ENCODE peak calls at places on chromosomes 5 and 9, in nine cellular contexts. Z, X, N, B, C, Q, R, M and V are unnamed samples.

GRCh38 chr9:129282308-129283211 is 104.5 kb upstream of the IER5L start:
- DNase-seq in N (no peak), Z (peak), B (no peak), R (no peak), Q (no peak), X (peak), C (no peak), M (no peak), V (no peak)

GRCh38 chr5:31378838-31379237 is 153.1 kb downstream of the DROSHA start:
- DNase-seq in Z (no peak), M (no peak), X (no peak), N (peak), C (peak), B (no peak), R (no peak), Q (no peak), V (no peak)

GRCh38 chr9:13388157-13388556 is 108.7 kb upstream of the MPDZ start:
- DNase-seq in X (no peak), C (peak), Q (no peak), Z (no peak), M (no peak), B (no peak), R (no peak), N (no peak), V (no peak)

GRCh38 chr5:73630760-73631159 is 4.8 kb downstream of the ARHGEF28 start:
- DNase-seq in Z (no peak), B (no peak), M (no peak), C (no peak), R (no peak), Q (no peak), X (no peak), N (no peak), V (no peak)

GRCh38 chr5:124790895-124791732 is 44.7 kb upstream of the ZNF608 start:
- DNase-seq in M (no peak), Z (no peak), R (peak), B (no peak), Q (peak), C (no peak), X (no peak), N (no peak), V (no peak)

GRCh38 chr5:72818866-72819534 is 2.5 kb downstream of the TNPO1 start:
- DNase-seq in R (peak), M (peak), Q (peak), X (peak), C (peak), B (peak), Z (peak), N (peak), V (no peak)

GRCh38 chr9:118109542-118109941 is 405.3 kb downstream of the TLR4 start:
- DNase-seq in Z (no peak), B (no peak), C (no peak), X (no peak), Q (no peak), M (no peak), R (no peak), N (no peak), V (no peak)

GRCh38 chr5:169173372-169173771 is 127.6 kb downstream of the SLIT3 start:
- DNase-seq in Q (no peak), M (no peak), B (no peak), C (no peak), X (no peak), R (no peak), N (no peak), Z (no peak), V (no peak)

GRCh38 chr5:102583663-102584062 is 84.9 kb upstream of the SLCO6A1 start:
- DNase-seq in C (peak), R (peak), B (no peak), Z (peak), Q (peak), X (no peak), N (no peak), M (no peak), V (no peak)

GRCh38 chr9:34990908-34991832 is 1.6 kb downstream of the DNAJB5 start:
- DNase-seq in N (no peak), X (no peak), R (no peak), M (no peak), C (no peak), Z (no peak), B (no peak), Q (no peak), V (no peak)

GRCh38 chr9:91951944-91952520 is 2.0 kb upstream of the ROR2 start:
- DNase-seq in Q (no peak), X (no peak), B (no peak), R (no peak), N (no peak), Z (no peak), M (no peak), C (peak), V (no peak)

GRCh38 chr5:138953370-138954256 is 78.5 kb upstream of the LRRTM2 start:
- DNase-seq in N (no peak), M (no peak), X (peak), Q (no peak), C (peak), Z (peak), R (no peak), B (peak), V (no peak)

GRCh38 chr9:3459076-3459475 is 66.7 kb downstream of the RFX3 start:
- DNase-seq in Q (no peak), N (no peak), R (no peak), B (no peak), M (no peak), X (no peak), C (peak), Z (no peak), V (no peak)

GRCh38 chr5:96675882-96676281 is 13.7 kb downstream of the CAST start:
- DNase-seq in R (no peak), Q (no peak), Z (no peak), C (no peak), M (no peak), B (no peak), N (no peak), X (no peak), V (no peak)

GRCh38 chr5:119355636-119356383 is at the start of gene TNFAIP8:
- DNase-seq in N (peak), B (no peak), R (peak), X (peak), M (no peak), Z (peak), C (peak), Q (no peak), V (no peak)

GRCh38 chr5:179385892-179386291 is 40.6 kb upstream of the ADAMTS2 start:
- DNase-seq in M (no peak), R (no peak), X (no peak), Q (no peak), C (no peak), B (no peak), N (no peak), Z (no peak), V (no peak)

GRCh38 chr9:14212116-14212515 is 101.8 kb downstream of the NFIB start:
- DNase-seq in M (no peak), R (peak), C (peak), N (no peak), Q (no peak), Z (no peak), X (no peak), B (no peak), V (no peak)

GRCh38 chr5:138901716-138902115 is 26.6 kb upstream of the LRRTM2 start:
- DNase-seq in X (no peak), Z (no peak), R (no peak), Q (no peak), M (no peak), N (no peak), C (no peak), B (no peak), V (no peak)

GRCh38 chr5:149409268-149409948 is 30.3 kb upstream of the IL17B start:
- DNase-seq in N (no peak), B (no peak), X (no peak), C (no peak), R (no peak), Q (no peak), M (no peak), Z (no peak), V (no peak)

GRCh38 chr9:13974891-13975290 is 339.1 kb downstream of the NFIB start:
- DNase-seq in N (no peak), M (no peak), Z (peak), Q (no peak), B (no peak), R (no peak), C (no peak), X (no peak), V (no peak)

GRCh38 chr5:133121611-133122150 is 69.9 kb downstream of the HSPA4 start:
- DNase-seq in Q (no peak), C (no peak), N (no peak), X (no peak), Z (no peak), R (no peak), M (no peak), B (no peak), V (no peak)

GRCh38 chr9:72292184-72292787 is 72.7 kb downstream of the ZFAND5 start:
- DNase-seq in C (peak), Q (peak), X (no peak), Z (peak), R (peak), N (no peak), B (no peak), M (no peak), V (no peak)